ENCODE peak calls at places on chromosomes 7 and 10, in ten cellular contexts. G, J, U, V, I, T, N, L, Z and S are unnamed samples.

GRCh38 chr10:87053121-87053520 is 33.0 kb downstream of the FAM25A start:
- DNase-seq in G (no peak), J (no peak), U (peak; percentile 36), V (no peak), I (no peak), T (no peak), N (no peak), L (no peak), Z (no peak), S (no peak)

GRCh38 chr7:141074162-141074989 is 512 bp downstream of the TMEM178B start:
- DNase-seq in G (peak; percentile 31), J (peak; percentile 10), U (peak; percentile 9), V (peak; percentile 63), I (no peak), T (no peak), N (no peak), L (peak; percentile 17), Z (no peak), S (peak; percentile 16)

GRCh38 chr7:153858335-153858734 is 193.9 kb upstream of the DPP6 start:
- DNase-seq in G (no peak), J (no peak), U (no peak), V (no peak), I (no peak), T (no peak), N (no peak), L (peak; percentile 0), Z (no peak), S (no peak)

GRCh38 chr7:102412548-102412947 is 16.4 kb downstream of the PRKRIP1 start:
- DNase-seq in G (peak; percentile 46), J (peak; percentile 43), U (peak; percentile 25), V (peak; percentile 53), I (no peak), T (peak; percentile 13), N (no peak), L (peak; percentile 61), Z (no peak), S (peak; percentile 28)

GRCh38 chr7:111090834-111091233 is at the start of gene LRRN3:
- DNase-seq in G (no peak), J (no peak), U (peak; percentile 63), V (peak; percentile 24), I (peak; percentile 19), T (peak; percentile 61), N (no peak), L (peak; percentile 30), Z (no peak), S (peak; percentile 9)

GRCh38 chr7:68587599-68587998 is 1010.7 kb upstream of the AUTS2 start:
- DNase-seq in G (no peak), J (no peak), U (no peak), V (no peak), I (no peak), T (no peak), N (no peak), L (no peak), Z (no peak), S (no peak)

GRCh38 chr10:15719062-15719898 is 442 bp downstream of the ITGA8 start:
- DNase-seq in G (no peak), J (no peak), U (peak; percentile 40), V (peak; percentile 64), I (no peak), T (no peak), N (peak; percentile 2), L (peak; percentile 44), Z (no peak), S (peak; percentile 74)

GRCh38 chr10:98252451-98252850 is 15.5 kb downstream of the LOXL4 start:
- DNase-seq in G (no peak), J (no peak), U (no peak), V (no peak), I (no peak), T (no peak), N (no peak), L (no peak), Z (no peak), S (no peak)

GRCh38 chr10:129350690-129351089 is 116.4 kb upstream of the MGMT start:
- DNase-seq in G (no peak), J (no peak), U (no peak), V (no peak), I (no peak), T (no peak), N (no peak), L (no peak), Z (no peak), S (no peak)

GRCh38 chr10:89210794-89211425 is 3.8 kb upstream of the CH25H start:
- DNase-seq in G (no peak), J (no peak), U (no peak), V (no peak), I (no peak), T (peak; percentile 46), N (no peak), L (peak; percentile 38), Z (no peak), S (no peak)

GRCh38 chr10:113558336-113558735 is 5.5 kb downstream of the HABP2 start:
- DNase-seq in G (no peak), J (no peak), U (no peak), V (peak; percentile 79), I (no peak), T (no peak), N (no peak), L (no peak), Z (no peak), S (peak; percentile 6)

GRCh38 chr10:76467104-76467503 is 1035.7 kb downstream of the LRMDA start:
- DNase-seq in G (no peak), J (no peak), U (no peak), V (no peak), I (no peak), T (no peak), N (no peak), L (no peak), Z (no peak), S (no peak)

GRCh38 chr10:62093863-62094291 is 174.8 kb downstream of the RTKN2 start:
- DNase-seq in G (no peak), J (peak; percentile 98), U (peak; percentile 78), V (no peak), I (no peak), T (peak; percentile 79), N (peak; percentile 37), L (peak; percentile 69), Z (peak; percentile 59), S (peak; percentile 53)

GRCh38 chr7:108384721-108385483 is 71.3 kb downstream of the NRCAM start:
- DNase-seq in G (peak; percentile 24), J (peak; percentile 16), U (no peak), V (no peak), I (no peak), T (no peak), N (no peak), L (no peak), Z (no peak), S (no peak)

GRCh38 chr10:49747303-49747646 is 14.8 kb downstream of the OGDHL start:
- DNase-seq in G (no peak), J (no peak), U (no peak), V (peak; percentile 12), I (no peak), T (no peak), N (no peak), L (no peak), Z (no peak), S (no peak)

GRCh38 chr7:28211006-28211405 is 30.4 kb upstream of the JAZF1 start:
- DNase-seq in G (no peak), J (no peak), U (no peak), V (no peak), I (no peak), T (no peak), N (no peak), L (no peak), Z (no peak), S (no peak)

GRCh38 chr10:38157270-38157685 is 63.1 kb downstream of the ZNF37A start:
- DNase-seq in G (no peak), J (no peak), U (no peak), V (no peak), I (no peak), T (no peak), N (no peak), L (no peak), Z (no peak), S (no peak)
- H3K9me3 ChIP-seq in G (no peaks in the 10 kb centered on the region), J (peaks cover 12% of the 10 kb centered on the region), U (no peaks in the 10 kb centered on the region), V (peaks cover 62% of the 10 kb centered on the region), I (no peaks in the 10 kb centered on the region), T (peaks cover 8% of the 10 kb centered on the region), N (peaks cover 30% of the 10 kb centered on the region), L (no peaks in the 10 kb centered on the region), Z (no peaks in the 10 kb centered on the region), S (peaks cover 40% of the 10 kb centered on the region)

DNA sequence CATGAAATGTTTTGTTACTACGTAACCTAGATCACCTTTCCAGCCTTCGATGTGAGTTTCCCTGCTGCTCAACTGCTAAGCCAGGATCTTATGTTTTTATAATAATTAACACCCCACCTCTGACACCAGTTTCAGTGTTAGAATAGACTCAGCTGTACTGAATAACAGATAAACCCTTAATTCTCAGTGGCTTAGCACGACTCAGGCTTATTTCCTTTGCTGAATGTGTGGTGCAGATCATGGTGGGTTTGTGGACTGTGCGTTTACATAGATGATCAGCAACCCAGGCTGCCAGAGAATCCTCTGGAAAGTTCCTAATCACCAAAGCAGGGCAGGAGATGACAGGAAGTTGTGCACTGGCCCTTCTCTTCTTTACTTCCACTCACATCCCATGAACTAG is 111.7 kb downstream of the MAPK8 start:
- DNase-seq in G (no peak), J (no peak), U (no peak), V (no peak), I (no peak), T (no peak), N (no peak), L (no peak), Z (no peak), S (no peak)
- H3K9me3 ChIP-seq in G (no peaks in the 10 kb centered on the region), J (no peaks in the 10 kb centered on the region), U (no peaks in the 10 kb centered on the region), V (no peaks in the 10 kb centered on the region), I (no peaks in the 10 kb centered on the region), T (no peaks in the 10 kb centered on the region), N (no peaks in the 10 kb centered on the region), L (no peaks in the 10 kb centered on the region), Z (no peaks in the 10 kb centered on the region), S (peaks cover 2% of the 10 kb centered on the region)

GRCh38 chr7:41579961-41580935 is 122.6 kb downstream of the INHBA start:
- DNase-seq in G (peak; percentile 38), J (peak; percentile 90), U (peak; percentile 27), V (no peak), I (no peak), T (peak; percentile 96), N (peak; percentile 51), L (peak; percentile 89), Z (peak; percentile 40), S (peak; percentile 84)
- H3K9me3 ChIP-seq in G (no peaks in the 10 kb centered on the region), J (no peaks in the 10 kb centered on the region), U (no peaks in the 10 kb centered on the region), V (no peaks in the 10 kb centered on the region), I (no peaks in the 10 kb centered on the region), T (no peaks in the 10 kb centered on the region), N (no peaks in the 10 kb centered on the region), L (no peaks in the 10 kb centered on the region), Z (peaks cover 43% of the 10 kb centered on the region), S (no peaks in the 10 kb centered on the region)

DNA sequence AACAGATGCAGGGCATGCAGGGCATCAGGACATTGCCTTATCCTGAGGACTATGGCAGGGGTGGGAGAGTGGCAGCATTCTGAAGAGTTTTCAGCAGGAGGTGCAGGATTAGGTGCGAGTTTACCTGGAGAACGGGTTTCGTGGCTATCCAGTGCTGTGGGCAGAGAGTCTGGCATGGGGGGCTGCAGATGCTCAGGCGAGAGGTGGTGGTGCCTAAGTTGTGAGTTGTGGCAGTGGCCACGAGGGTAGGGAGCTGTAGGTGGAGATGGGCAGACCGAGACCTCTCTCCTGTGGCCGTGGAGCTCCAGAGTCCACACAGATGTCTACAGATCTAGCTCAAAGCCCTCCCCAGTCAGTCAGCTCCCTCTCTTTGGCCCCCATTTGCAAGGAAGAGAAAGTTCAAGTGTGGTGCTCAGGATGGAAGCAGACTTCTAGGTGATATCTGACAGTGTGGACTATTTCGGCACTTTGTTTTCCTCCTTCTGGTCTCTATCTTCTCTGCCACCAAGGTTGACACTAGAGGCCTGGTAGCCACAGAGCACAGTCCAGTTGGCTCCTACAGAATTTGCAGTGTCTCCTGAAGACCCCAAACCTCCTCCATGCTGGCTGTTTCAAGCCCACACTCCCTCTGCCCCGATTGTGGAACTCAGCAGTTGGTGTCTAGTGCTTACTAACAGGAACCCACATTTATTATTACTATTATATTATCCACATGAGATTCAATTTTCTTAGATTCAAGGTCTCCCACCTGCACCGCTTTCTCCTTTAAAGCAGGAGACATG is 955.7 kb upstream of the ZNF722 start:
- DNase-seq in G (no peak), J (no peak), U (no peak), V (no peak), I (no peak), T (no peak), N (no peak), L (no peak), Z (no peak), S (no peak)
- H3K9me3 ChIP-seq in G (peaks cover 6% of the 10 kb centered on the region), J (no peaks in the 10 kb centered on the region), U (no peaks in the 10 kb centered on the region), V (peaks cover 100% of the 10 kb centered on the region), I (peaks cover 4% of the 10 kb centered on the region), T (peaks cover 58% of the 10 kb centered on the region), N (peaks cover 50% of the 10 kb centered on the region), L (no peaks in the 10 kb centered on the region), Z (no peaks in the 10 kb centered on the region), S (peaks cover 23% of the 10 kb centered on the region)